ENCODE peak calls at places on chromosomes 4 and X, in eight cellular contexts. One of them, this sample, is unnamed.

GRCh38 chrX:3295731-3296130 is 50.7 kb downstream of the MXRA5 start:
- DNase-seq in tibial artery: no peak
- DNase-seq in breast epithelium: no peak
- DNase-seq in endodermal cell: peak; percentile 87
- DNase-seq in esophagus squamous epithelium: no peak
- DNase-seq in type B pancreatic cell: no peak
- DNase-seq in AG04450: no peak
- DNase-seq in brain microvascular endothelial cell: peak; percentile 13
- DNase-seq in this sample: no peak

GRCh38 chrX:7462110-7462509 is 314.2 kb upstream of the PUDP start:
- DNase-seq in type B pancreatic cell: no peak
- DNase-seq in tibial artery: no peak
- DNase-seq in endodermal cell: no peak
- DNase-seq in brain microvascular endothelial cell: no peak
- DNase-seq in esophagus squamous epithelium: no peak
- DNase-seq in AG04450: no peak
- DNase-seq in breast epithelium: no peak
- DNase-seq in this sample: no peak

GRCh38 chrX:65871671-65872311 is 168.1 kb downstream of the VSIG4 start:
- DNase-seq in endodermal cell: peak; percentile 84
- DNase-seq in brain microvascular endothelial cell: no peak
- DNase-seq in tibial artery: no peak
- DNase-seq in esophagus squamous epithelium: no peak
- DNase-seq in AG04450: no peak
- DNase-seq in type B pancreatic cell: no peak
- DNase-seq in breast epithelium: no peak
- DNase-seq in this sample: no peak

GRCh38 chrX:69379412-69379811 is 124.7 kb upstream of the NALF2 start:
- DNase-seq in type B pancreatic cell: no peak
- DNase-seq in endodermal cell: no peak
- DNase-seq in tibial artery: no peak
- DNase-seq in breast epithelium: no peak
- DNase-seq in esophagus squamous epithelium: no peak
- DNase-seq in AG04450: no peak
- DNase-seq in brain microvascular endothelial cell: no peak
- DNase-seq in this sample: no peak

GRCh38 chr4:140222175-140222574 is 68.2 kb upstream of the MAML3 start:
- DNase-seq in tibial artery: no peak
- DNase-seq in type B pancreatic cell: no peak
- DNase-seq in brain microvascular endothelial cell: peak; percentile 65
- DNase-seq in esophagus squamous epithelium: no peak
- DNase-seq in breast epithelium: no peak
- DNase-seq in endodermal cell: no peak
- DNase-seq in AG04450: no peak
- DNase-seq in this sample: no peak

GRCh38 chr4:25088342-25088952 is 57.7 kb upstream of the LGI2 start:
- DNase-seq in endodermal cell: no peak
- DNase-seq in tibial artery: peak; percentile 57
- DNase-seq in esophagus squamous epithelium: no peak
- DNase-seq in brain microvascular endothelial cell: peak; percentile 17
- DNase-seq in AG04450: no peak
- DNase-seq in breast epithelium: no peak
- DNase-seq in type B pancreatic cell: no peak
- DNase-seq in this sample: no peak

GRCh38 chr4:169337510-169337909 is 66.8 kb upstream of the SH3RF1 start:
- DNase-seq in endodermal cell: no peak
- DNase-seq in AG04450: peak; percentile 86
- DNase-seq in brain microvascular endothelial cell: peak; percentile 88
- DNase-seq in type B pancreatic cell: no peak
- DNase-seq in tibial artery: no peak
- DNase-seq in breast epithelium: no peak
- DNase-seq in esophagus squamous epithelium: no peak
- DNase-seq in this sample: peak; percentile 72

GRCh38 chrX:153599192-153600031 is 473 bp upstream of the CCNQ start:
- DNase-seq in endodermal cell: peak; percentile 90
- DNase-seq in AG04450: peak; percentile 43
- DNase-seq in breast epithelium: peak; percentile 77
- DNase-seq in brain microvascular endothelial cell: peak; percentile 58
- DNase-seq in tibial artery: peak; percentile 92
- DNase-seq in esophagus squamous epithelium: no peak
- DNase-seq in type B pancreatic cell: peak; percentile 92
- DNase-seq in this sample: peak; percentile 60

GRCh38 chr4:108336076-108336475 is 167.3 kb upstream of the LEF1 start:
- DNase-seq in esophagus squamous epithelium: no peak
- DNase-seq in AG04450: no peak
- DNase-seq in breast epithelium: no peak
- DNase-seq in type B pancreatic cell: no peak
- DNase-seq in endodermal cell: no peak
- DNase-seq in brain microvascular endothelial cell: peak; percentile 62
- DNase-seq in tibial artery: no peak
- DNase-seq in this sample: no peak

DNA sequence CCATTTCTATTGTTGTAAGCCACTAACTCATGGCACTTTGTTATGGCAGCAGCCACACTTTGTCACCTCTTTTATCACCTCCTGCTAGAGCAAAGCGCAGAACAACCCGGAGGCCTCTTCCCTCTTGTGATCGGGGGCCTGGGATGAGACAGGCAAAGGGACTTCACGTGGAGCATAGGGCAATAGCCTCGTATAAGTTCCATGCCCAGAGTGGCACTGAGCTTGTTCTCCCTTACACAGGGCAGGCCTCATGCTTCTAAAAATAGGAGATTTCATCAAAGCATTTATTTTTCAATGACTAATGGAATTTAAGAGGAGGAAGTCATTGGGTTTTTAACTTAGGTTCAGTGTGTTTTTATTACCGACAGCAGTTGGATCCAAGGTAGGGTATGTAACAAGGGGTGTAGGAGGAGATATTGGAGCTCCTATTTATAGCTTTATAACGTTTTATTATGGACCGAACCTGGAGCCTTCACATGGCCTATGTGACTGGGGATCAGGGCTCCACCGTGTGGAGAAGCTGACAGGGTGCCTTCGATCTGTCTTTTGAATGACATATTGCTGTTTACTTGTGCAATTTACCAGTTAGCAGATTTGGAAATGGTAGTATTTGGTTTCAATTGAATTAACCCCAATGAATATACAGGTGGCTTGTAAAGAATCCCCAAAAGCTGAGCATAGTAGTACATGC is 93.8 kb downstream of the SLC2A9 start:
- DNase-seq in tibial artery: no peak
- DNase-seq in endodermal cell: no peak
- DNase-seq in esophagus squamous epithelium: no peak
- DNase-seq in breast epithelium: no peak
- DNase-seq in brain microvascular endothelial cell: no peak
- DNase-seq in AG04450: no peak
- DNase-seq in type B pancreatic cell: no peak
- DNase-seq in this sample: no peak
- TF ChIP-seq CTCF in tibial artery: no peak
- TF ChIP-seq CTCF in endodermal cell: peak; percentile 26
- TF ChIP-seq CTCF in esophagus squamous epithelium: no peak
- TF ChIP-seq CTCF in breast epithelium: no peak
- TF ChIP-seq CTCF in brain microvascular endothelial cell: no peak
- TF ChIP-seq CTCF in AG04450: no peak
- TF ChIP-seq CTCF in type B pancreatic cell: no peak
- TF ChIP-seq CTCF in this sample: no peak

GRCh38 chr4:158209825-158210807 is at the start of gene TMEM144:
- DNase-seq in brain microvascular endothelial cell: peak; percentile 93
- DNase-seq in AG04450: peak; percentile 52
- DNase-seq in type B pancreatic cell: peak; percentile 83
- DNase-seq in esophagus squamous epithelium: peak; percentile 5
- DNase-seq in breast epithelium: peak; percentile 90
- DNase-seq in endodermal cell: peak; percentile 96
- DNase-seq in tibial artery: peak; percentile 98
- DNase-seq in this sample: peak; percentile 36

GRCh38 chr4:158203929-158204328 is 6.4 kb upstream of the TMEM144 start:
- DNase-seq in breast epithelium: no peak
- DNase-seq in esophagus squamous epithelium: no peak
- DNase-seq in brain microvascular endothelial cell: no peak
- DNase-seq in type B pancreatic cell: no peak
- DNase-seq in endodermal cell: no peak
- DNase-seq in tibial artery: no peak
- DNase-seq in AG04450: no peak
- DNase-seq in this sample: no peak

GRCh38 chr4:158211288-158211687 is 1.0 kb downstream of the TMEM144 start:
- DNase-seq in breast epithelium: no peak
- DNase-seq in type B pancreatic cell: no peak
- DNase-seq in esophagus squamous epithelium: no peak
- DNase-seq in brain microvascular endothelial cell: no peak
- DNase-seq in AG04450: no peak
- DNase-seq in tibial artery: no peak
- DNase-seq in endodermal cell: no peak
- DNase-seq in this sample: no peak

GRCh38 chr4:158208931-158209640 is 1.2 kb upstream of the TMEM144 start:
- DNase-seq in type B pancreatic cell: no peak
- DNase-seq in brain microvascular endothelial cell: no peak
- DNase-seq in endodermal cell: no peak
- DNase-seq in AG04450: no peak
- DNase-seq in tibial artery: no peak
- DNase-seq in breast epithelium: no peak
- DNase-seq in esophagus squamous epithelium: no peak
- DNase-seq in this sample: no peak
- TF ChIP-seq CTCF in type B pancreatic cell: no peak
- TF ChIP-seq CTCF in brain microvascular endothelial cell: no peak
- TF ChIP-seq CTCF in endodermal cell: no peak
- TF ChIP-seq CTCF in AG04450: no peak
- TF ChIP-seq CTCF in tibial artery: no peak
- TF ChIP-seq CTCF in breast epithelium: no peak
- TF ChIP-seq CTCF in esophagus squamous epithelium: no peak
- TF ChIP-seq CTCF in this sample: no peak

GRCh38 chr4:137043184-137043583 is 489.1 kb downstream of the PCDH18 start:
- DNase-seq in breast epithelium: no peak
- DNase-seq in type B pancreatic cell: no peak
- DNase-seq in esophagus squamous epithelium: no peak
- DNase-seq in brain microvascular endothelial cell: no peak
- DNase-seq in tibial artery: no peak
- DNase-seq in endodermal cell: no peak
- DNase-seq in AG04450: no peak
- DNase-seq in this sample: no peak
- TF ChIP-seq CTCF in breast epithelium: no peak
- TF ChIP-seq CTCF in type B pancreatic cell: no peak
- TF ChIP-seq CTCF in esophagus squamous epithelium: no peak
- TF ChIP-seq CTCF in brain microvascular endothelial cell: no peak
- TF ChIP-seq CTCF in tibial artery: no peak
- TF ChIP-seq CTCF in endodermal cell: no peak
- TF ChIP-seq CTCF in AG04450: no peak
- TF ChIP-seq CTCF in this sample: no peak

DNA sequence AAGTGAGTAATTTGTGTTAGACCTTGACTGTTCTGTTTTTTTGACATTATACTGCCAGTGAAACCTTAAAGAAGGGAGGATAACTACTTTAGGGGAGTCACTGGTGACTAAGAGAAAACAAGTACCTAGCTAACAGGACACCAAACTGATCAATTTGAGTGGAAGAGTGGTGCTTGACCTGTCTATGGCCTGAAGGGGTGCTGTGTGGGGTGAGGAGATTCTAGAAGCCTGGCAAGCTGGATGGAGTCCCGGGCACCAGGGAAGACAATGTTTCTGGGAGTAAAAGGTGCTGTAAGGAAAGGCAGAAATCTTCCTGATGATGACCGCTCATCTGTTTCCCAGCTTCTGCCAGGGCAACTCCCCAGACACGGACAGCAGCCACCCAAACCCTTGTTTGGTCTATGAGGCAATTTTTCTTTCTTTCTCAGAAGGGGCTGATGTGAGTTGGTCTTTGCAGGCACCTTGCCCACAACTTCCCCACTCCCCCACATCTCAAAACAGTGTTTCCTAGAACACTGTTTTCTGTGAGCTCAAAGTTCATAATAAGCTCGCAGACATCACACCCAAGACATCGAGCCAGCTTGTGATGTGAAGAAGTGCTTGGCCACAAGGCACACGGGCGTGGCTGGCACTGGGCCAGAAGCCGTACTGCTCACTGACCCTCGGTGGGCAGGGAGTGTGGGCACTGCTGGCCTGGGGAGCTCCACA is 4.6 kb downstream of the TXK start:
- DNase-seq in esophagus squamous epithelium: no peak
- DNase-seq in tibial artery: no peak
- DNase-seq in endodermal cell: peak; percentile 54
- DNase-seq in breast epithelium: no peak
- DNase-seq in AG04450: no peak
- DNase-seq in type B pancreatic cell: no peak
- DNase-seq in brain microvascular endothelial cell: no peak
- DNase-seq in this sample: no peak
- TF ChIP-seq CTCF in esophagus squamous epithelium: no peak
- TF ChIP-seq CTCF in tibial artery: no peak
- TF ChIP-seq CTCF in endodermal cell: peak; percentile 58
- TF ChIP-seq CTCF in breast epithelium: no peak
- TF ChIP-seq CTCF in AG04450: no peak
- TF ChIP-seq CTCF in type B pancreatic cell: no peak
- TF ChIP-seq CTCF in brain microvascular endothelial cell: peak; percentile 15
- TF ChIP-seq CTCF in this sample: no peak

DNA sequence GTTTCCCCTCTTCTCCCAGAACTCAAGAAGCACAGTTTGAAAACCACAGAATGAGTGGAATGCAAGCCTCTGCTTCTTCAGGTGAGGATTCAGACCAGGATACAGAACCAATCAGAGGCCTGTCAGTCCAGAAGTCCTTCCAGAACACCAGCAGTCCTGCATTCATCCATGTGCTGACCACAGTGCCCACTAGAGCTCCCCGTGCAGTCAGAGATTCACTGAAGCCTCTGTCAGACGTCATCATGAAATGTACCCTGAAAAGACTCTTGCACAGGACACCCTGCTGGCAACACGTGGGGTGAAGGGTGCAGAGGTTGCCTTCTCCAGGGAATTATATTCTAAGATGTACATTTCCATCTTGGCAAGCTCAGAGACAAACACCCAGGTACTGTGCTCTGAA is 75.9 kb upstream of the LSM6 start:
- DNase-seq in tibial artery: no peak
- DNase-seq in endodermal cell: no peak
- DNase-seq in AG04450: no peak
- DNase-seq in breast epithelium: no peak
- DNase-seq in esophagus squamous epithelium: no peak
- DNase-seq in brain microvascular endothelial cell: no peak
- DNase-seq in type B pancreatic cell: no peak
- DNase-seq in this sample: no peak
- TF ChIP-seq CTCF in tibial artery: no peak
- TF ChIP-seq CTCF in endodermal cell: no peak
- TF ChIP-seq CTCF in AG04450: no peak
- TF ChIP-seq CTCF in breast epithelium: no peak
- TF ChIP-seq CTCF in esophagus squamous epithelium: no peak
- TF ChIP-seq CTCF in brain microvascular endothelial cell: no peak
- TF ChIP-seq CTCF in type B pancreatic cell: no peak
- TF ChIP-seq CTCF in this sample: no peak

DNA sequence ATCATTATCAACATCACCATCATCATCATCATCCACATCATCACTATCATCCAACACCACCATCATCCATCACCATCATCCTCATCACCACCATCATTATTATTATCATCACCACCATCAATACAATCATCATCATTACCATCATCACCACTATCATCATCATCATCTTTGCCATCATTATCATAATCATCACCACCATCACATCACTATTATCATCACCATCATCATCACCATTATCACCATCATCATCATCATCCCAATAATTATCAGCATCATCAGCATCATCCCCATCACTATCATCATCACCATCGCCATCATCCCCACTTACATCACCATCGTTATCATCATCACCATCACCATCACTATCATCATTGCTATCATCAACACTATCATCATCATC is 1021.9 kb upstream of the PRKX start:
- DNase-seq in type B pancreatic cell: no peak
- DNase-seq in brain microvascular endothelial cell: no peak
- DNase-seq in tibial artery: no peak
- DNase-seq in breast epithelium: no peak
- DNase-seq in esophagus squamous epithelium: no peak
- DNase-seq in endodermal cell: no peak
- DNase-seq in AG04450: no peak
- DNase-seq in this sample: no peak
- TF ChIP-seq CTCF in type B pancreatic cell: no peak
- TF ChIP-seq CTCF in brain microvascular endothelial cell: no peak
- TF ChIP-seq CTCF in tibial artery: no peak
- TF ChIP-seq CTCF in breast epithelium: no peak
- TF ChIP-seq CTCF in esophagus squamous epithelium: no peak
- TF ChIP-seq CTCF in endodermal cell: no peak
- TF ChIP-seq CTCF in AG04450: no peak
- TF ChIP-seq CTCF in this sample: no peak

GRCh38 chr4:45741897-45742296 is 382.0 kb downstream of the GABRG1 start:
- DNase-seq in breast epithelium: no peak
- DNase-seq in type B pancreatic cell: no peak
- DNase-seq in tibial artery: no peak
- DNase-seq in AG04450: no peak
- DNase-seq in endodermal cell: no peak
- DNase-seq in brain microvascular endothelial cell: no peak
- DNase-seq in esophagus squamous epithelium: no peak
- DNase-seq in this sample: no peak
- TF ChIP-seq CTCF in breast epithelium: no peak
- TF ChIP-seq CTCF in type B pancreatic cell: no peak
- TF ChIP-seq CTCF in tibial artery: no peak
- TF ChIP-seq CTCF in AG04450: no peak
- TF ChIP-seq CTCF in endodermal cell: peak; percentile 67
- TF ChIP-seq CTCF in brain microvascular endothelial cell: no peak
- TF ChIP-seq CTCF in esophagus squamous epithelium: no peak
- TF ChIP-seq CTCF in this sample: no peak